ENCODE peak calls at places on chromosomes 7 and 10, in four cellular contexts. D, G, M and I are unnamed samples. For H3K36me3, the result is how much of the 10 kb centered on the place peaks cover.

GRCh38 chr10:124291009-124291671 is 127.6 kb downstream of the OAT start:
- DNase-seq in D (peak), G (peak), M (peak), I (no peak)

GRCh38 chr7:2314209-2314955 is at the start of gene SNX8:
- DNase-seq in D (peak), G (peak), M (peak), I (peak)

GRCh38 chr10:11113156-11113555 is 95.5 kb downstream of the CELF2 start:
- DNase-seq in D (no peak), G (no peak), M (no peak), I (no peak)

GRCh38 chr7:595621-596010 is 76.0 kb upstream of the PDGFA start:
- DNase-seq in D (no peak), G (no peak), M (no peak), I (no peak)

GRCh38 chr7:45026984-45027773 is 27.2 kb downstream of the CCM2 start:
- DNase-seq in D (no peak), G (no peak), M (no peak), I (no peak)

GRCh38 chr10:78046711-78047269 is 13.1 kb downstream of the RPS24 start:
- DNase-seq in D (no peak), G (no peak), M (no peak), I (no peak)

GRCh38 chr10:116215651-116216050 is 57.4 kb downstream of the GFRA1 start:
- DNase-seq in D (no peak), G (no peak), M (no peak), I (no peak)

GRCh38 chr7:141158562-141158961 is 84.7 kb downstream of the TMEM178B start:
- DNase-seq in D (peak), G (peak), M (no peak), I (no peak)

GRCh38 chr7:106236065-106236464 is 48.7 kb downstream of the NAMPT start:
- DNase-seq in D (no peak), G (no peak), M (no peak), I (no peak)

GRCh38 chr7:70505886-70506285 is 626.1 kb upstream of the GALNT17 start:
- DNase-seq in D (no peak), G (no peak), M (no peak), I (no peak)

GRCh38 chr7:5827755-5828154 is 46.3 kb upstream of the RNF216 start:
- DNase-seq in D (no peak), G (no peak), M (peak), I (no peak)

GRCh38 chr7:65971021-65971420 is 11.0 kb downstream of the GUSB start:
- DNase-seq in D (no peak), G (no peak), M (no peak), I (no peak)

GRCh38 chr10:12022580-12023257 is 19.9 kb downstream of the UPF2 start:
- DNase-seq in D (no peak), G (no peak), M (no peak), I (no peak)

GRCh38 chr7:5393328-5393727 is 30.3 kb downstream of the TNRC18 start:
- DNase-seq in D (no peak), G (no peak), M (no peak), I (no peak)

GRCh38 chr10:84205853-84206513 is 11.6 kb downstream of the CDHR1 start:
- DNase-seq in D (no peak), G (no peak), M (no peak), I (no peak)

GRCh38 chr7:37531225-37531624 is 82.6 kb upstream of the ELMO1 start:
- DNase-seq in D (no peak), G (no peak), M (no peak), I (no peak)

GRCh38 chr10:103759100-103759781 is 96.1 kb downstream of the SH3PXD2A start:
- DNase-seq in D (no peak), G (peak), M (no peak), I (peak)

GRCh38 chr7:97179454-97180104 is 62.1 kb downstream of the SDHAF3 start:
- DNase-seq in D (no peak), G (peak), M (no peak), I (no peak)

GRCh38 chr7:25965405-25966123 is 186.4 kb upstream of the NFE2L3 start:
- DNase-seq in D (no peak), G (no peak), M (no peak), I (no peak)

GRCh38 chr7:31101544-31101943 is 49.4 kb downstream of the ADCYAP1R1 start:
- DNase-seq in D (no peak), G (no peak), M (no peak), I (no peak)

GRCh38 chr7:51590746-51591145 is 274.1 kb upstream of the COBL start:
- DNase-seq in D (no peak), G (no peak), M (no peak), I (no peak)

GRCh38 chr10:109591631-109592030 is 331.7 kb downstream of the XPNPEP1 start:
- DNase-seq in D (no peak), G (no peak), M (no peak), I (no peak)

GRCh38 chr7:143239822-143240221 is 18.0 kb downstream of the TAS2R40 start:
- DNase-seq in D (no peak), G (no peak), M (no peak), I (no peak)

GRCh38 chr7:7100432-7100849 is 81.9 kb upstream of the C1GALT1 start:
- DNase-seq in D (no peak), G (no peak), M (no peak), I (no peak)

GRCh38 chr10:128043259-128044045 is 82.8 kb downstream of the MKI67 start:
- DNase-seq in D (no peak), G (no peak), M (no peak), I (no peak)

GRCh38 chr10:35070521-35070920 is 19.6 kb downstream of the CUL2 start:
- DNase-seq in D (no peak), G (no peak), M (no peak), I (no peak)

GRCh38 chr10:74081192-74081803 is 69.3 kb downstream of the AP3M1 start:
- DNase-seq in D (no peak), G (peak), M (no peak), I (no peak)

GRCh38 chr7:88184848-88185304 is 35.0 kb downstream of the SRI start:
- DNase-seq in D (no peak), G (no peak), M (no peak), I (no peak)

GRCh38 chr10:22573820-22574569 is 140.4 kb downstream of the PIP4K2A start:
- DNase-seq in D (no peak), G (no peak), M (no peak), I (no peak)

GRCh38 chr7:30278386-30278785 is 6.0 kb upstream of the ZNRF2 start:
- DNase-seq in D (no peak), G (no peak), M (no peak), I (no peak)

GRCh38 chr10:88735661-88736060 is 24.2 kb upstream of the LIPN start:
- DNase-seq in D (no peak), G (no peak), M (no peak), I (no peak)

GRCh38 chr10:121041499-121041898 is 190.3 kb downstream of the WDR11 start:
- DNase-seq in D (no peak), G (no peak), M (no peak), I (no peak)

GRCh38 chr7:157555308-157555707 is 218.5 kb downstream of the DNAJB6 start:
- DNase-seq in D (no peak), G (no peak), M (no peak), I (no peak)

GRCh38 chr10:116878123-116878522 is 28.8 kb downstream of the ENO4 start:
- DNase-seq in D (no peak), G (no peak), M (no peak), I (no peak)

GRCh38 chr7:155529346-155529745 is 17.0 kb downstream of the CNPY1 start:
- DNase-seq in D (no peak), G (no peak), M (no peak), I (no peak)

GRCh38 chr7:149713061-149713730 is 60.2 kb downstream of the ZNF467 start:
- DNase-seq in D (no peak), G (no peak), M (peak), I (no peak)

GRCh38 chr10:42755591-42756093 is 27.0 kb upstream of the BMS1 start:
- DNase-seq in D (no peak), G (no peak), M (no peak), I (no peak)

GRCh38 chr10:102113956-102114857 is 6.0 kb downstream of the LDB1 start:
- DNase-seq in D (no peak), G (no peak), M (no peak), I (no peak)

GRCh38 chr10:102114861-102115618 is 5.1 kb downstream of the LDB1 start:
- DNase-seq in D (peak), G (peak), M (peak), I (peak)

GRCh38 chr10:102113261-102113955 is 6.8 kb downstream of the LDB1 start:
- DNase-seq in D (no peak), G (no peak), M (no peak), I (no peak)

GRCh38 chr10:102111276-102111675 is 8.9 kb downstream of the LDB1 start:
- DNase-seq in D (no peak), G (no peak), M (no peak), I (no peak)

GRCh38 chr10:102112210-102112817 is 7.9 kb downstream of the LDB1 start:
- DNase-seq in D (no peak), G (no peak), M (no peak), I (no peak)
- TF ChIP-seq CTCF in D (no peak), G (peak), M (peak), I (no peak)

GRCh38 chr7:23341846-23342598 is 42.9 kb downstream of the MALSU1 start:
- DNase-seq in D (no peak), G (no peak), M (no peak), I (no peak)

GRCh38 chr7:23346316-23346715 is 47.2 kb downstream of the MALSU1 start:
- DNase-seq in D (no peak), G (no peak), M (no peak), I (no peak)

GRCh38 chr7:23347007-23347681 is 48.0 kb downstream of the MALSU1 start:
- DNase-seq in D (no peak), G (no peak), M (no peak), I (no peak)

GRCh38 chr7:23343102-23343501 is 44.0 kb downstream of the MALSU1 start:
- DNase-seq in D (no peak), G (no peak), M (no peak), I (no peak)

GRCh38 chr7:23343806-23344500 is 44.8 kb downstream of the MALSU1 start:
- DNase-seq in D (no peak), G (no peak), M (no peak), I (no peak)
- H3K36me3 ChIP-seq in D (under half), G (under half), M (under half), I (under half)

DNA sequence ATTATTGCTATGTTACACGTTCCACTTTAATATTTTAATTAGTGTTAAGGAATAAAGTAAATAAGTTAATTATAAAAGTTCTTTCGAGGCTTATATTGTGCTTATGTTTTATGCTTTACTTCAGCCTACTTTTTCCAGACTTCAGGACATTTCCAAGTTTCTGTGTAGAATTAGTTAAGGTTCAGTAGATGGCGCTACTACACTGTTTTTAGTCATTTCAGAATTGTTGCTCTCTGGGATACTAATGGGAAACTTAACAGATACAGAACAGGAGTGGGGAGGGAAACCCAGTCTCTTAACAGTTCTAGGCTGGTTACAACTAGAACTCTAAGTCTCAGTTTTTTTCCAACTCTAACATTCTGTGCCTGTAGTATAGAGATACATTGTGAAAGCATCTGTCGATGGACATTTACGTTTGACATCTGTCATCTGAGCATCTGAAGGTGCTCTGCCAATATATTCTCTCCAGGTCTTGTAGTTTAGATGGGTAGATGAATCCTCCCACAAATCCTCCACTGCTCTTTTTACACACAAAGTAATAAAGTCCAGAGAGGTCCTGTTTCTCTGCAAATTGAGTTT is 56.8 kb upstream of the FAM171A1 start:
- DNase-seq in D (no peak), G (no peak), M (no peak), I (no peak)
- TF ChIP-seq CTCF in D (peak), G (peak), M (peak), I (peak)

GRCh38 chr10:102400598-102401321 is 5.3 kb downstream of the NFKB2 start:
- DNase-seq in D (no peak), G (no peak), M (no peak), I (no peak)
- H3K36me3 ChIP-seq in D (under half), G (under half), M (under half), I (under half)